ENCODE peak calls at places on chromosomes 1 and 21, in six cellular contexts. One of them, this sample, is unnamed.

GRCh38 chr21:34548782-34549376 is 36.9 kb upstream of the KCNE1 start:
- DNase-seq in A549: no peak
- DNase-seq in HepG2: no peak
- DNase-seq in K562: peak
- DNase-seq in endothelial cell of umbilical vein: no peak
- DNase-seq in GM12878: no peak
- DNase-seq in this sample: no peak

GRCh38 chr1:230356869-230357778 is 69.0 kb downstream of the PGBD5 start:
- DNase-seq in A549: no peak
- DNase-seq in HepG2: no peak
- DNase-seq in K562: no peak
- DNase-seq in endothelial cell of umbilical vein: no peak
- DNase-seq in GM12878: no peak
- DNase-seq in this sample: no peak

GRCh38 chr1:69511426-69512192 is 56.1 kb upstream of the LRRC7 start:
- DNase-seq in A549: no peak
- DNase-seq in HepG2: no peak
- DNase-seq in K562: no peak
- DNase-seq in endothelial cell of umbilical vein: no peak
- DNase-seq in GM12878: no peak
- DNase-seq in this sample: no peak

GRCh38 chr21:44424608-44425306 is 30.6 kb upstream of the LRRC3 start:
- DNase-seq in A549: no peak
- DNase-seq in HepG2: no peak
- DNase-seq in K562: no peak
- DNase-seq in endothelial cell of umbilical vein: no peak
- DNase-seq in GM12878: no peak
- DNase-seq in this sample: no peak

GRCh38 chr1:207134550-207134949 is 30.5 kb downstream of the C4BPA start:
- DNase-seq in A549: no peak
- DNase-seq in HepG2: no peak
- DNase-seq in K562: no peak
- DNase-seq in endothelial cell of umbilical vein: no peak
- DNase-seq in GM12878: no peak
- DNase-seq in this sample: peak

GRCh38 chr1:56202186-56202585 is 377.2 kb downstream of the PLPP3 start:
- DNase-seq in A549: no peak
- DNase-seq in HepG2: no peak
- DNase-seq in K562: no peak
- DNase-seq in endothelial cell of umbilical vein: no peak
- DNase-seq in GM12878: no peak
- DNase-seq in this sample: no peak

GRCh38 chr1:55542901-55543504 is 327.8 kb upstream of the USP24 start:
- DNase-seq in A549: no peak
- DNase-seq in HepG2: no peak
- DNase-seq in K562: no peak
- DNase-seq in endothelial cell of umbilical vein: no peak
- DNase-seq in GM12878: no peak
- DNase-seq in this sample: no peak

GRCh38 chr1:40439247-40439646 is 11.0 kb upstream of the ZFP69B start:
- DNase-seq in A549: no peak
- DNase-seq in HepG2: no peak
- DNase-seq in K562: no peak
- DNase-seq in endothelial cell of umbilical vein: no peak
- DNase-seq in GM12878: no peak
- DNase-seq in this sample: no peak

GRCh38 chr1:2561898-2562895 is 6.0 kb downstream of the TNFRSF14 start:
- DNase-seq in A549: no peak
- DNase-seq in HepG2: no peak
- DNase-seq in K562: peak
- DNase-seq in endothelial cell of umbilical vein: no peak
- DNase-seq in GM12878: no peak
- DNase-seq in this sample: no peak

GRCh38 chr1:240663160-240663879 is 51.4 kb upstream of the GREM2 start:
- DNase-seq in A549: no peak
- DNase-seq in HepG2: no peak
- DNase-seq in K562: no peak
- DNase-seq in endothelial cell of umbilical vein: no peak
- DNase-seq in GM12878: no peak
- DNase-seq in this sample: no peak

GRCh38 chr1:240653030-240653429 is 41.1 kb upstream of the GREM2 start:
- DNase-seq in A549: no peak
- DNase-seq in HepG2: no peak
- DNase-seq in K562: no peak
- DNase-seq in endothelial cell of umbilical vein: no peak
- DNase-seq in GM12878: no peak
- DNase-seq in this sample: no peak

GRCh38 chr1:240652554-240652953 is 40.6 kb upstream of the GREM2 start:
- DNase-seq in A549: no peak
- DNase-seq in HepG2: no peak
- DNase-seq in K562: no peak
- DNase-seq in endothelial cell of umbilical vein: no peak
- DNase-seq in GM12878: no peak
- DNase-seq in this sample: no peak

DNA sequence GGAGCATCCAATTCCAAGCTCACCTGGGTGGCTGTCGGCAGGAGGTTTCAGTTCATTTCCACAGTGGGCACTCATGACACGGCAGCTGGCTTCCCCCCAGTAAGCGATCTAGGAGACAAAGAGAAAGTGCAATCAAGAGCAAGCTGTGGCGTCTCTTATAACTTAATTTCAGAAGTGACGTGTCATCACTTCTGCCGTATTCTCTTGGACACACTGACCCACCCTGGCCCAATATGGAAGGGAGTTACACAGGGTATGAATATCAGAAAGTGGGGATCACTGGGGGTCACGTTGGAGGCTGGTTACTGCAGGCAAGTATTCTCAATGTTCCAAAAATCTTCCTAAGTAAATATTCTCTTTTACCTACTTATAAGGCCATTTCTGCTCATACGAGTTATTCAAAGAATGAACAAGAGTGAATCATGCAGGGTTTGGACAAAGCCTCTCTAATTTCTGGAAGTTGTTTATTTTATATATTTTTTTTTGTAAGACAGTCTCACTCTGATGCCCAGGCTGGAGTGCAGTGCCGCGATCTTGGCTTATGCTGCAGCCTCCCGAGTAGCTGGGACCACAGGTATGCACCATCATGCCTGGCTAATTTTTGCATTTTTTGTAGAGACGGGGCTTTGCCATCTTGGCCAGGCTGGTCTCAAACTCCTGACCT is 46.5 kb upstream of the GREM2 start:
- DNase-seq in A549: no peak
- DNase-seq in HepG2: no peak
- DNase-seq in K562: no peak
- DNase-seq in endothelial cell of umbilical vein: no peak
- DNase-seq in GM12878: no peak
- DNase-seq in this sample: no peak
- TF ChIP-seq MAX in A549: no peak
- TF ChIP-seq MAX in HepG2: no peak
- TF ChIP-seq MAX in K562: no peak
- TF ChIP-seq MAX in endothelial cell of umbilical vein: no peak
- TF ChIP-seq MAX in GM12878: no peak
- TF ChIP-seq MAX in this sample: no peak

DNA sequence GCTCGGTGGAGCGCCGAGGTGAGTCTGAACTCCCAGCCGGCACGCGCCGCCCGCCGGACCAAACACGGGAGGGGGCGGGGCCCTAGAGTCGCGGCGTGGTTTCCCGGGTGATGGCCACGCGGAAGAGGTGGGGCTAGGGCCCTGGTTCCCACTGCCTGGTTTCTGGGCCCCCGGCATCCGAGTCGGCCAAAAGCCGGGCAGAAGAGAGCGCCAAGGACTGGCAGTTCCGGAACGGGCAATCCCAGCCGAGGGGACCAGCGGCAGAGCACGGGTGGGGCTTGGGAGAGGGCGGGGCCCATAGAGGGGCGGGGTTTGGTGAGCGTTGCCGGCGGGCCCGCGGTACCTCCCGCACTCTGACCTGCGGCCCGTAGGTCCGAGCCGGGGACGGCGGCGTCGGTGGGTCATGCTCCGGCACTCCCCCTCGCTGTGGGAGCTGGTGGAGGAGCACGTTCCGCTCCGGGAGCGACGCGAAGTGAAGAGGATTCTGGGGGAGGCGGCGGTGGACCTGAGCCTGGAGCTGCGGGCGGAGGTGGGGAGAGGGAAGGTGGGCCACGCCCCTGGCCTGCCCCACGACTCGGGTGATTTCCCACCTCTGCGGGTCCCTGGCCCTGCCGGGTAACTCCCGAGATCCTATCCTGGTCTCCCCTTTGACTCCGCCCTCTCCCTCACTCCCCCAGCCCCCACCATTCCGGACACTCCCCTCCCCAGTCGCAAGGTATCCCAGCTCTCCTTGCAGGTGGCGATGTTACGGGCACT is at the start of gene CCDC24:
- DNase-seq in A549: peak
- DNase-seq in HepG2: peak
- DNase-seq in K562: peak
- DNase-seq in endothelial cell of umbilical vein: peak
- DNase-seq in GM12878: no peak
- DNase-seq in this sample: peak
- TF ChIP-seq MYC in A549: no peak
- TF ChIP-seq MYC in HepG2: peak
- TF ChIP-seq MYC in K562: peak
- TF ChIP-seq MYC in endothelial cell of umbilical vein: no peak
- TF ChIP-seq MYC in GM12878: no peak
- TF ChIP-seq MYC in this sample: peak

DNA sequence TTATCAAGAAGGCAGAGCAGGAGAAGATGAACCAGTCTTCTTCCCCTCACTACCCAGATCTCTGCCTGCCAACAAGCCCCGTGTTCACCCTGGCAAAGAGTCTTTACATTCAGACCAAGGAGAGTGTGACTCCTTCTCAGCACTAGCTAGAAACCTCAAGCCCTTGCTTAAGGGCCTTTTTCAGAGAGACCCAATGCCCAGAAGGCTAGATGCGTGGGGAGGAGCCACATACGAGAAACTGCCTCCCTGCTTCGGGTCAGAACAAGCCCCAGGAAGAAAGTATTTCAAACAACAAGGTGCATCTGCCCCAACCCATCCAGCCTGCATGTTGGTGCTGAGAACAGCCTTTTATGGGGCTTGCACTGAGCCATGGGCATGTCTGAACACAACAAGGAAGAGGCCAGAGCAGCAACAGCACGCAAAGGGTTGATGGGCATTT is 152.7 kb upstream of the CAMK1G start:
- DNase-seq in A549: no peak
- DNase-seq in HepG2: no peak
- DNase-seq in K562: no peak
- DNase-seq in endothelial cell of umbilical vein: no peak
- DNase-seq in GM12878: no peak
- DNase-seq in this sample: no peak
- H3K4me3 ChIP-seq in A549: no peak
- H3K4me3 ChIP-seq in HepG2: no peak
- H3K4me3 ChIP-seq in K562: no peak
- H3K4me3 ChIP-seq in endothelial cell of umbilical vein: no peak
- H3K4me3 ChIP-seq in GM12878: no peak
- H3K4me3 ChIP-seq in this sample: no peak

GRCh38 chr1:184988506-184988905 is 14.2 kb upstream of the NIBAN1 start:
- DNase-seq in A549: no peak
- DNase-seq in HepG2: no peak
- DNase-seq in K562: no peak
- DNase-seq in endothelial cell of umbilical vein: no peak
- DNase-seq in GM12878: no peak
- DNase-seq in this sample: no peak
- TF ChIP-seq MAX in A549: no peak
- TF ChIP-seq MAX in HepG2: no peak
- TF ChIP-seq MAX in K562: no peak
- TF ChIP-seq MAX in endothelial cell of umbilical vein: no peak
- TF ChIP-seq MAX in GM12878: no peak
- TF ChIP-seq MAX in this sample: no peak

DNA sequence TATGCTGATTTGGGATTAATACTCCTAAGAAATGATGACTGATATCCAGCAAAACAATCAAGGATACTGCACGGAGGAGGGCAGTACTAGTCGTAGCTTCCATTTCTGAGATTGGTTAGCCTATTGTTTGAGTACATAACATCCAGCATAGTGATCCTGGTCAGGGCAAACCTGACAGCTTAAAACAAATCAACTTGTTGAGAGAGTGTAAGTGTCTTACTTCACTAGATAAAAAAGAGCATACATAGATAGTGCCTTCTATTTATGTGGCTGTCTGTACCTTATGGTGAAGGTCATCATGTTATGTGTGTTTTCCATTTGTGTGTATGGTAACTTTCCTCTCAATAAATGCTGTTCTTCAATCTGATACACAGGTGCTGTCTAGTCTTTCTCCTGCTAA is 228.4 kb downstream of the PTGER3 start:
- DNase-seq in A549: no peak
- DNase-seq in HepG2: no peak
- DNase-seq in K562: no peak
- DNase-seq in endothelial cell of umbilical vein: no peak
- DNase-seq in GM12878: no peak
- DNase-seq in this sample: no peak
- TF ChIP-seq MYC in A549: no peak
- TF ChIP-seq MYC in HepG2: no peak
- TF ChIP-seq MYC in K562: no peak
- TF ChIP-seq MYC in endothelial cell of umbilical vein: no peak
- TF ChIP-seq MYC in GM12878: no peak
- TF ChIP-seq MYC in this sample: no peak

GRCh38 chr1:173628888-173629287 is 6.2 kb upstream of the TEX50 start:
- DNase-seq in A549: peak
- DNase-seq in HepG2: no peak
- DNase-seq in K562: no peak
- DNase-seq in endothelial cell of umbilical vein: no peak
- DNase-seq in GM12878: no peak
- DNase-seq in this sample: no peak

DNA sequence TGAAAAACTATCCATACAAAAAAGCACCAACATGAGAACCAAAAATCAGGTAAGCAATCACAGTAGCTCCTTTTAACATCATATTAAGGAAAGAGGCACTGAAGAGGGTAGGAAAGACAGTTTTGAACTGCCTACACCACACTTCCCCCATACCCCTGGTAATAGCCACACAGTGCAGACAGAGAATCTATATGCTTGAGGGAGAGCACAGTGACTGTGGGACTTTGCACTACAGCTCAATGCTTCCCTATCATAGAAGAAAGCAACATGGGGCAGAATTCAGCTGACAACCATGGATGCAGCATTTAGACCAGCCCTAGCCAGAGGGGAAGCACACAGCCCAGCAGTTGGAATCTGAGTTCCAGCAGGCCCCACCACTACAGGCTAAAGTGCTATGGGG is 7.9 kb upstream of the TEX50 start:
- DNase-seq in A549: no peak
- DNase-seq in HepG2: no peak
- DNase-seq in K562: no peak
- DNase-seq in endothelial cell of umbilical vein: no peak
- DNase-seq in GM12878: no peak
- DNase-seq in this sample: no peak
- H3K4me3 ChIP-seq in A549: no peak
- H3K4me3 ChIP-seq in HepG2: no peak
- H3K4me3 ChIP-seq in K562: no peak
- H3K4me3 ChIP-seq in endothelial cell of umbilical vein: no peak
- H3K4me3 ChIP-seq in GM12878: no peak
- H3K4me3 ChIP-seq in this sample: no peak

GRCh38 chr1:72140222-72140621 is 142.1 kb downstream of the NEGR1 start:
- DNase-seq in A549: no peak
- DNase-seq in HepG2: no peak
- DNase-seq in K562: no peak
- DNase-seq in endothelial cell of umbilical vein: peak
- DNase-seq in GM12878: no peak
- DNase-seq in this sample: no peak

DNA sequence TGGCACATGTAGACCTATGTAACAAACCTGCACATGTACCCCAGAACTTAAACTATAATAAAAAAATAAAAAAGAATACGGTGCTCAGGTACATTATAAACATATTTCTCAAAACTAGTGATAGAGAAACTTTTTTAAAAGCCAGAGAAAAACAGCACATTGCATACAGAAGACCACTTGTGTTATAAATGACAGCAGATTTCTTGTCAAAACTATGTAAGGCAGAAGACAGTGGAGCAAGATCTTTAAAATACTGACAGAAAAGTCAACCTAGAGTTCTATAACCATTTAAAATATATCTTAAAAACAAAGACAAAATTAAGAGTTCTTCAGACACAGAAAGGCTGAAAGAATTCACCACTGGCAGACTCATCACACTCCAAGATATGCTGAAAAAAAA is 144.7 kb downstream of the NEGR1 start:
- DNase-seq in A549: no peak
- DNase-seq in HepG2: no peak
- DNase-seq in K562: no peak
- DNase-seq in endothelial cell of umbilical vein: no peak
- DNase-seq in GM12878: no peak
- DNase-seq in this sample: no peak
- TF ChIP-seq MAX in A549: no peak
- TF ChIP-seq MAX in HepG2: no peak
- TF ChIP-seq MAX in K562: no peak
- TF ChIP-seq MAX in endothelial cell of umbilical vein: no peak
- TF ChIP-seq MAX in GM12878: no peak
- TF ChIP-seq MAX in this sample: no peak